ENCODE peak calls at places on chromosome 6, in eight cellular contexts. A is smooth muscle cell of the brain vasculature; D is EL; B is amygdala; H is T-helper 2 cell; C is left ventricle myocardium superior; S is activated T-cell treated with anti-CD3 and anti-CD28 coated beads, Interleukin-2, amount 50 U/mL, for 72 hours; Y is NCI-H1694. Z is an unnamed sample.

GRCh38 chr6:39225946-39226437 is 3.3 kb downstream of the KCNK5 start:
- DNase-seq in A (no peak), D (no peak), B (no peak), H (no peak), C (no peak), S (peak), Y (no peak), Z (no peak)

GRCh38 chr6:82078286-82078908 is 169.1 kb downstream of the IBTK start:
- DNase-seq in A (no peak), D (no peak), B (no peak), H (no peak), C (no peak), S (no peak), Y (no peak), Z (no peak)

GRCh38 chr6:89492025-89492640 is 59.2 kb downstream of the ANKRD6 start:
- DNase-seq in A (no peak), D (no peak), B (no peak), H (no peak), C (no peak), S (no peak), Y (no peak), Z (no peak)

GRCh38 chr6:40894962-40895799 is 143.8 kb downstream of the UNC5CL start:
- DNase-seq in A (no peak), D (peak), B (peak), H (no peak), C (peak), S (no peak), Y (no peak), Z (peak)

GRCh38 chr6:121890307-121890910 is 455.0 kb downstream of the GJA1 start:
- DNase-seq in A (no peak), D (no peak), B (no peak), H (no peak), C (no peak), S (no peak), Y (no peak), Z (no peak)

GRCh38 chr6:39983193-39983592 is 48.9 kb upstream of the MOCS1 start:
- DNase-seq in A (no peak), D (no peak), B (no peak), H (no peak), C (no peak), S (no peak), Y (no peak), Z (no peak)

GRCh38 chr6:159013229-159013628 is 13.2 kb upstream of the RSPH3 start:
- DNase-seq in A (no peak), D (no peak), B (no peak), H (no peak), C (no peak), S (no peak), Y (no peak), Z (no peak)

GRCh38 chr6:30790734-30791383 is 46.5 kb upstream of the IER3 start:
- DNase-seq in A (no peak), D (no peak), B (no peak), H (no peak), C (no peak), S (no peak), Y (no peak), Z (no peak)

Z was measured in iris pigment epithelial cell.